ENCODE peak calls at places on chromosomes 7 and 10, in four cellular contexts. J, Y, D and E are unnamed samples.

GRCh38 chr7:141999219-141999618 is 3.5 kb downstream of the MGAM start:
- DNase-seq in J (no peak), Y (no peak), D (no peak), E (no peak)

GRCh38 chr10:124744688-124745055 is 494 bp upstream of the FAM53B start:
- DNase-seq in J (no peak), Y (peak; percentile 50), D (no peak), E (no peak)

GRCh38 chr10:3293536-3294431 is 121.2 kb upstream of the PITRM1 start:
- DNase-seq in J (peak; percentile 35), Y (no peak), D (no peak), E (no peak)

GRCh38 chr10:18610517-18610916 is 40.9 kb downstream of the NSUN6 start:
- DNase-seq in J (peak; percentile 63), Y (peak; percentile 80), D (peak; percentile 17), E (no peak)

GRCh38 chr10:79246606-79247275 is 100.5 kb upstream of the PPIF start:
- DNase-seq in J (peak; percentile 84), Y (peak; percentile 24), D (no peak), E (no peak)

GRCh38 chr7:70183278-70183677 is 585.0 kb downstream of the AUTS2 start:
- DNase-seq in J (no peak), Y (no peak), D (no peak), E (no peak)

GRCh38 chr10:116385994-116386809 is 41.4 kb upstream of the PNLIPRP3 start:
- DNase-seq in J (peak; percentile 31), Y (peak; percentile 18), D (peak; percentile 3), E (no peak)

GRCh38 chr10:77865585-77866324 is 60.8 kb downstream of the DLG5 start:
- DNase-seq in J (no peak), Y (no peak), D (no peak), E (no peak)

GRCh38 chr7:103679156-103680132 is 233.4 kb upstream of the SLC26A5 start:
- DNase-seq in J (no peak), Y (no peak), D (peak; percentile 36), E (no peak)

GRCh38 chr7:108461855-108462254 is 5.6 kb upstream of the NRCAM start:
- DNase-seq in J (no peak), Y (no peak), D (no peak), E (no peak)

GRCh38 chr10:18164771-18165361 is 24.6 kb downstream of the CACNB2 start:
- DNase-seq in J (peak; percentile 63), Y (peak; percentile 4), D (no peak), E (no peak)

GRCh38 chr7:40899151-40899550 is 764.3 kb downstream of the SUGCT start:
- DNase-seq in J (no peak), Y (no peak), D (no peak), E (no peak)

GRCh38 chr10:107826166-107826565 is 661.7 kb upstream of the SORCS1 start:
- DNase-seq in J (no peak), Y (no peak), D (no peak), E (no peak)

GRCh38 chr10:4763960-4764428 is 62.0 kb upstream of the AKR1E2 start:
- DNase-seq in J (peak; percentile 55), Y (peak; percentile 82), D (peak; percentile 40), E (no peak)

GRCh38 chr7:123494193-123494796 is 40.1 kb downstream of the IQUB start:
- DNase-seq in J (peak; percentile 20), Y (peak; percentile 5), D (no peak), E (no peak)

GRCh38 chr7:131011437-131011752 is 277.4 kb upstream of the KLF14 start:
- DNase-seq in J (no peak), Y (no peak), D (no peak), E (no peak)

GRCh38 chr7:537911-538634 is 18.4 kb upstream of the PDGFA start:
- DNase-seq in J (peak; percentile 49), Y (peak; percentile 93), D (peak; percentile 46), E (no peak)

GRCh38 chr10:27223964-27224363 is 16.6 kb downstream of the ACBD5 start:
- DNase-seq in J (peak; percentile 13), Y (peak; percentile 25), D (no peak), E (peak; percentile 29)

GRCh38 chr10:129059977-129060376 is 407.1 kb upstream of the MGMT start:
- DNase-seq in J (no peak), Y (no peak), D (no peak), E (no peak)